ENCODE peak calls at places on chromosomes 16 and 17, in nine cellular contexts. M is AG04450, B is cardiac muscle cell, Z is tibial nerve, S is breast epithelium, W is uterus, C is transverse colon, U is ovary, P is vagina. A is an unnamed sample. For H3K27me3, the result is how much of the 10 kb centered on the place peaks cover.

GRCh38 chr16:82092711-82093110 is 57.7 kb downstream of the HSD17B2 start:
- DNase-seq in M (no peak), P (no peak), B (no peak), C (no peak), S (no peak), W (no peak), U (no peak), Z (no peak), A (no peak)

GRCh38 chr17:73532441-73532901 is 111.8 kb downstream of the SDK2 start:
- DNase-seq in C (no peak), U (no peak), M (no peak), Z (no peak), W (no peak), S (no peak), B (no peak), P (no peak), A (no peak)

GRCh38 chr17:76688165-76688622 is 22.6 kb downstream of the MXRA7 start:
- DNase-seq in C (no peak), Z (no peak), P (no peak), B (no peak), M (no peak), U (peak), W (peak), S (no peak), A (no peak)

GRCh38 chr16:71339481-71340171 is 18.9 kb upstream of the CALB2 start:
- DNase-seq in P (no peak), S (no peak), W (no peak), U (no peak), M (no peak), B (no peak), Z (no peak), C (no peak), A (no peak)

GRCh38 chr16:15576960-15577958 is 65.7 kb downstream of the MARF1 start:
- DNase-seq in U (no peak), Z (no peak), S (peak), W (no peak), P (no peak), B (no peak), C (peak), M (no peak), A (no peak)

GRCh38 chr17:46061435-46061834 is 62.4 kb downstream of the STH start:
- DNase-seq in S (no peak), W (no peak), U (no peak), P (no peak), B (peak), C (no peak), Z (no peak), M (no peak), A (no peak)

GRCh38 chr17:44898768-44899073 is 524 bp downstream of the EFTUD2 start:
- DNase-seq in C (no peak), M (no peak), Z (no peak), P (no peak), W (no peak), B (peak), U (no peak), S (no peak), A (no peak)

GRCh38 chr17:60604686-60605334 is 4.8 kb downstream of the PPM1D start:
- DNase-seq in B (peak), U (no peak), S (no peak), Z (no peak), C (no peak), P (no peak), M (no peak), W (no peak), A (no peak)

GRCh38 chr17:43018932-43019331 is 3.3 kb downstream of the VAT1 start:
- DNase-seq in P (no peak), C (no peak), Z (no peak), W (no peak), S (no peak), B (peak), M (no peak), U (no peak), A (no peak)

GRCh38 chr17:19380551-19381284 is 2.4 kb downstream of the MAPK7 start:
- DNase-seq in B (no peak), W (peak), P (no peak), C (no peak), M (no peak), S (no peak), Z (no peak), U (peak), A (peak)

GRCh38 chr17:45813051-45813731 is 29.1 kb downstream of the CRHR1 start:
- DNase-seq in S (no peak), M (no peak), W (no peak), B (peak), C (no peak), Z (no peak), U (no peak), P (no peak), A (peak)

GRCh38 chr16:77457046-77457445 is 22.2 kb upstream of the ADAMTS18 start:
- DNase-seq in C (no peak), W (no peak), Z (no peak), M (no peak), B (no peak), S (no peak), U (no peak), P (no peak), A (no peak)

GRCh38 chr17:69951058-69951457 is 124.0 kb upstream of the KCNJ16 start:
- DNase-seq in U (no peak), M (no peak), Z (no peak), P (no peak), W (no peak), S (no peak), C (no peak), B (no peak), A (no peak)

GRCh38 chr16:70725912-70726828 is 40.3 kb upstream of the MTSS2 start:
- DNase-seq in B (peak), S (no peak), M (no peak), U (peak), P (no peak), C (peak), Z (no peak), W (peak), A (peak)

DNA sequence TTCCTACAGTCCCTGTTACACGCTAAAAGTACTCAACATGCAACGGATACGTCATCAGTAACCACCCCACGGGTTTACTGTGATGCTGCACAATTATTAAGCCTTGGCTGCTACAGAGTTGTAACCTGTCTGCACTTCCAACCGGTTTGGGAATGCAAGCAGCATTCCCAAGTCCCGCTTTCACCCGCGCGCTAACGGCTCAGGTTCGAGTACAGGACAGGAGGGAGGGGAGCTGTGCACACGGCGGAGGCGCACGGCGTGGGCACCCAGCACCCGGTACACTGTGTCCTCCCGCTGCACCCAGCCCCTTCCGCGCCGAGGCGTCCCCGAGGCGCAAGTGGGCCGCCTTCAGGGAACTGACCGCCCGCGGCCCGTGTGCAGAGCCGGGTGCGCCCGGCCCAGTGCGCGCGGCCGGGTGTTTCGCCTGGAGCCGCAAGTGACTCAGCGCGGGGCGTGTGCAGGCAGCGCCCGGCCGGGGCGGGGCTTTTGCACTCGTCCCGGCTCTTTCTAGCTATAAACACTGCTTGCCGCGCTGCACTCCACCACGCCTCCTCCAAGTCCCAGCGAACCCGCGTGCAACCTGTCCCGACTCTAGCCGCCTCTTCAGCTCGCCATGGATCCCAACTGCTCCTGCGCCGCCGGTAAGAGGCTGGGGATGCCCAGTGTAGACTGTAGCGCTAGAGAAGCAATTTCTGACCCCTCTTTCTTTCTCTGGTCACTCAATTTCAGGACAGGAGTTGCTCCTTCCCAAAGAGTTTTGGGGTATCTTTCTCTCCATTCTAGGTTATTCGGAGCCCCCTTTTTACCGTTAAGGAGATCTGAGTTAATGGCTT is at the start of gene MT2A:
- DNase-seq in C (peak), U (peak), W (peak), B (peak), Z (peak), S (peak), M (peak), P (no peak), A (peak)
- H3K27me3 ChIP-seq in C (under half), U (under half), W (under half), B (half or more), Z (under half), S (under half), M (under half), P (under half), A (under half)

GRCh38 chr16:2371421-2371820 is 30.9 kb upstream of the ABCA3 start:
- DNase-seq in P (no peak), W (no peak), C (no peak), M (no peak), S (no peak), Z (no peak), U (no peak), B (peak), A (no peak)
- H3K27ac ChIP-seq in P (no peak), W (no peak), C (no peak), M (no peak), S (no peak), Z (no peak), U (no peak), B (no peak), A (no peak)

DNA sequence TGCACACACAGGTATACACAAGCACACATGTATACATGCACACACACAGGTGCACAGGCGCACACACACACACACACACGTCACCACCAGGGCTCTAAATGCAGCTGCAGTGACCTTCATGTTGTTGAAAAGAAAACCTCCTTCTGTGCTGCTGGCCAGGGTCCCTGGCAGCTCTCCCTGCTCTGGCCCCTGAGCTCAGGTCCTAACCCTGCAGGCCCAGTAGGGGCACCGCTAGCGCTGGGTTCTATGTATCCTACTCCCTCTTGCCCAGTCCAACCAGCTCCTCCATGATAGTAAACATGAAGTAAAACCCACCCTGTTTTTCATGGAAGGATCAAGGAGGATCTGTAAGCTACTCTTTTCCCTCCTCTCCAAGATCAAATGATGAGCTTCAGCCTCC is 172.8 kb downstream of the RBFOX3 start:
- DNase-seq in B (no peak), Z (no peak), U (no peak), S (no peak), M (no peak), W (no peak), P (no peak), C (no peak), A (no peak)
- TF ChIP-seq CTCF in B (no peak), Z (no peak), U (no peak), S (no peak), M (no peak), W (no peak), P (no peak), C (no peak), A (no peak)

GRCh38 chr17:66834919-66835454 is at the start of gene CACNG5:
- DNase-seq in W (no peak), S (no peak), P (no peak), M (no peak), Z (no peak), B (no peak), C (no peak), U (no peak), A (no peak)

GRCh38 chr17:66831383-66832220 is 3.3 kb upstream of the CACNG5 start:
- DNase-seq in Z (no peak), P (no peak), C (no peak), B (no peak), U (no peak), M (no peak), W (no peak), S (no peak), A (no peak)

GRCh38 chr17:66834426-66834918 is 445 bp upstream of the CACNG5 start:
- DNase-seq in C (no peak), P (no peak), S (no peak), W (no peak), U (no peak), M (no peak), Z (no peak), B (no peak), A (no peak)

GRCh38 chr17:66835476-66835875 is 559 bp downstream of the CACNG5 start:
- DNase-seq in U (no peak), P (no peak), Z (no peak), M (no peak), C (no peak), S (no peak), B (no peak), W (no peak), A (no peak)

GRCh38 chr17:66833201-66833600 is 1.7 kb upstream of the CACNG5 start:
- DNase-seq in P (no peak), Z (no peak), S (no peak), U (no peak), B (no peak), W (no peak), M (no peak), C (no peak), A (no peak)
- H3K27me3 ChIP-seq in P (under half), Z (under half), S (under half), U (under half), B (under half), W (under half), M (under half), C (half or more), A (under half)

DNA sequence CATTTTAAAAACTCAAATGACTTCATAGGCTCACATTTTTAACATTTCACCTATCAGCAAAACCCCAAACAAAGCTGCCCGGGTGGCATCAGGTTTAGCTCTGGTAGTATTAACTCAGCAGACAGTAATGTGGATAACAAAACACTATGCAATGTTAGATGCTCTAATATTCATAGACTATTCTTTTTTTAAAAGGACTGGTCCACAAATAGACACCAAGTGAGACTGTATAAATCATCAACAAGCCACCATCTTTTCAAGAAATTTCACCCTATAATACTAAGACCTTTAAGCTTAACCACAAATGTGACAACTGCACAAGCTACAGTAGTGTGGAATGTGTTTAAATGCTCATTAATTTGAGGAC is 20.2 kb downstream of the SNN start:
- DNase-seq in Z (no peak), P (no peak), M (no peak), S (no peak), C (no peak), W (no peak), U (no peak), B (no peak), A (no peak)
- H3K27ac ChIP-seq in Z (peak), P (no peak), M (no peak), S (no peak), C (peak), W (peak), U (no peak), B (no peak), A (peak)

A was measured in dorsolateral prefrontal cortex.